ENCODE peak calls at places on chromosome 2, in ten cellular contexts. S is tibial artery, Y is right lobe of liver, X is PC-3, J is psoas muscle, O is WERI-Rb-1, D is Peyer's patch, U is tibial nerve, P is DND-41, M is breast epithelium. H is an unnamed sample.

GRCh38 chr2:162243305-162243693 is at the start of gene FAP:
- DNase-seq in S (peak), Y (no peak), X (no peak), J (no peak), O (no peak), D (no peak), U (no peak), P (no peak), M (no peak), H (no peak)

GRCh38 chr2:40534528-40534927 is 82.6 kb upstream of the SLC8A1 start:
- DNase-seq in S (no peak), Y (no peak), X (no peak), J (no peak), O (no peak), D (no peak), U (no peak), P (no peak), M (no peak), H (no peak)

GRCh38 chr2:74223941-74224770 is 25.7 kb downstream of the MTHFD2 start:
- DNase-seq in S (no peak), Y (no peak), X (no peak), J (no peak), O (no peak), D (no peak), U (no peak), P (no peak), M (no peak), H (no peak)

GRCh38 chr2:241870611-241871537 is 1.3 kb downstream of the RTP5 start:
- DNase-seq in S (no peak), Y (no peak), X (no peak), J (peak), O (no peak), D (no peak), U (no peak), P (peak), M (no peak), H (no peak)

GRCh38 chr2:39492095-39492590 is 55.1 kb upstream of the MAP4K3 start:
- DNase-seq in S (no peak), Y (no peak), X (peak), J (no peak), O (no peak), D (no peak), U (no peak), P (no peak), M (no peak), H (peak)

GRCh38 chr2:8542381-8543064 is 139.3 kb upstream of the ID2 start:
- DNase-seq in S (no peak), Y (peak), X (no peak), J (no peak), O (no peak), D (no peak), U (no peak), P (peak), M (no peak), H (no peak)

GRCh38 chr2:131105156-131105949 is at the start of gene PLEKHB2:
- DNase-seq in S (peak), Y (peak), X (peak), J (peak), O (peak), D (peak), U (peak), P (peak), M (peak), H (peak)

GRCh38 chr2:121450301-121450700 is 80.4 kb upstream of the RNU4ATAC start:
- DNase-seq in S (no peak), Y (no peak), X (no peak), J (no peak), O (no peak), D (no peak), U (no peak), P (no peak), M (no peak), H (no peak)

GRCh38 chr2:85601771-85602475 is 575 bp downstream of the TMEM150A start:
- DNase-seq in S (peak), Y (peak), X (peak), J (peak), O (peak), D (peak), U (no peak), P (no peak), M (peak), H (no peak)

GRCh38 chr2:181946444-181947127 is 39.1 kb upstream of the PPP1R1C start:
- DNase-seq in S (no peak), Y (no peak), X (no peak), J (no peak), O (no peak), D (no peak), U (no peak), P (no peak), M (no peak), H (no peak)

GRCh38 chr2:113342650-113343049 is 63.9 kb upstream of the PAX8 start:
- DNase-seq in S (peak), Y (no peak), X (no peak), J (no peak), O (no peak), D (no peak), U (peak), P (no peak), M (no peak), H (no peak)

GRCh38 chr2:167595021-167595420 is 652.4 kb downstream of the STK39 start:
- DNase-seq in S (no peak), Y (no peak), X (no peak), J (no peak), O (no peak), D (no peak), U (no peak), P (no peak), M (no peak), H (no peak)

GRCh38 chr2:191249131-191249813 is 4.1 kb downstream of the MYO1B start:
- DNase-seq in S (no peak), Y (peak), X (no peak), J (no peak), O (no peak), D (no peak), U (no peak), P (no peak), M (no peak), H (no peak)

GRCh38 chr2:240224676-240225075 is 84.2 kb upstream of the OTOS start:
- DNase-seq in S (no peak), Y (no peak), X (peak), J (no peak), O (no peak), D (no peak), U (no peak), P (no peak), M (no peak), H (no peak)

GRCh38 chr2:58970365-58970764 is 729.2 kb upstream of the FANCL start:
- DNase-seq in S (no peak), Y (no peak), X (no peak), J (no peak), O (no peak), D (no peak), U (no peak), P (no peak), M (no peak), H (no peak)

GRCh38 chr2:53970898-53971681 is at the start of gene PSME4:
- DNase-seq in S (peak), Y (peak), X (peak), J (peak), O (peak), D (peak), U (peak), P (peak), M (peak), H (peak)

GRCh38 chr2:148888003-148888501 is 13.0 kb downstream of the KIF5C start:
- DNase-seq in S (no peak), Y (no peak), X (no peak), J (no peak), O (no peak), D (no peak), U (no peak), P (no peak), M (no peak), H (no peak)

GRCh38 chr2:158931577-158931976 is 36.9 kb upstream of the TANC1 start:
- DNase-seq in S (no peak), Y (no peak), X (peak), J (no peak), O (no peak), D (no peak), U (no peak), P (no peak), M (no peak), H (peak)

GRCh38 chr2:49129034-49129433 is 25.3 kb downstream of the FSHR start:
- DNase-seq in S (no peak), Y (no peak), X (no peak), J (no peak), O (no peak), D (no peak), U (no peak), P (no peak), M (no peak), H (no peak)

GRCh38 chr2:27123302-27124150 is at the start of gene ABHD1:
- DNase-seq in S (peak), Y (peak), X (no peak), J (peak), O (peak), D (peak), U (peak), P (no peak), M (no peak), H (no peak)

GRCh38 chr2:205675861-205676516 is 6.3 kb upstream of the NRP2 start:
- DNase-seq in S (no peak), Y (no peak), X (peak), J (no peak), O (no peak), D (no peak), U (peak), P (no peak), M (no peak), H (peak)

GRCh38 chr2:63678085-63678484 is 89.3 kb downstream of the MDH1 start:
- DNase-seq in S (no peak), Y (no peak), X (no peak), J (no peak), O (no peak), D (no peak), U (no peak), P (no peak), M (no peak), H (no peak)

GRCh38 chr2:235577404-235578330 is 83.8 kb downstream of the AGAP1 start:
- DNase-seq in S (no peak), Y (no peak), X (no peak), J (no peak), O (no peak), D (no peak), U (peak), P (no peak), M (no peak), H (no peak)

GRCh38 chr2:222655406-222655747 is 515 bp downstream of the FARSB start:
- DNase-seq in S (no peak), Y (no peak), X (peak), J (no peak), O (peak), D (no peak), U (no peak), P (no peak), M (no peak), H (peak)

GRCh38 chr2:233079953-233080835 is 20.1 kb downstream of the INPP5D start:
- DNase-seq in S (no peak), Y (peak), X (no peak), J (no peak), O (no peak), D (peak), U (no peak), P (no peak), M (no peak), H (no peak)

GRCh38 chr2:8090748-8091700 is 590.8 kb upstream of the ID2 start:
- DNase-seq in S (peak), Y (no peak), X (peak), J (peak), O (peak), D (no peak), U (peak), P (peak), M (peak), H (peak)

GRCh38 chr2:232893834-232894233 is 23.8 kb downstream of the SNORC start:
- DNase-seq in S (no peak), Y (no peak), X (no peak), J (peak), O (no peak), D (no peak), U (no peak), P (no peak), M (no peak), H (no peak)

GRCh38 chr2:142883526-142883925 is 6.1 kb downstream of the KYNU start:
- DNase-seq in S (no peak), Y (no peak), X (no peak), J (no peak), O (no peak), D (no peak), U (no peak), P (no peak), M (no peak), H (no peak)

GRCh38 chr2:240434728-240435456 is 571 bp upstream of the GPC1 start:
- DNase-seq in S (peak), Y (peak), X (peak), J (peak), O (peak), D (peak), U (peak), P (no peak), M (peak), H (peak)

GRCh38 chr2:174574657-174575056 is 22.9 kb downstream of the WIPF1 start:
- DNase-seq in S (no peak), Y (peak), X (no peak), J (no peak), O (no peak), D (no peak), U (no peak), P (no peak), M (no peak), H (no peak)

GRCh38 chr2:197205590-197206215 is 104.9 kb downstream of the ANKRD44 start:
- DNase-seq in S (no peak), Y (no peak), X (no peak), J (no peak), O (no peak), D (no peak), U (no peak), P (peak), M (no peak), H (no peak)

GRCh38 chr2:166128156-166128505 is 311 bp upstream of the SCN1A start:
- DNase-seq in S (no peak), Y (no peak), X (no peak), J (no peak), O (no peak), D (no peak), U (no peak), P (no peak), M (no peak), H (no peak)

GRCh38 chr2:26268184-26268583 is 23.4 kb downstream of the HADHB start:
- DNase-seq in S (no peak), Y (no peak), X (no peak), J (no peak), O (no peak), D (no peak), U (no peak), P (no peak), M (no peak), H (no peak)

GRCh38 chr2:12694990-12695774 is 21.6 kb upstream of the TRIB2 start:
- DNase-seq in S (no peak), Y (no peak), X (no peak), J (no peak), O (no peak), D (no peak), U (no peak), P (no peak), M (no peak), H (no peak)

GRCh38 chr2:231708773-231709635 is 679 bp downstream of the PTMA start:
- DNase-seq in S (no peak), Y (no peak), X (peak), J (peak), O (peak), D (peak), U (no peak), P (peak), M (peak), H (no peak)
- TF ChIP-seq CTCF in S (no peak), Y (peak), X (no peak), J (no peak), O (no peak), D (no peak), U (no peak), P (no peak), M (no peak), H (no peak)

DNA sequence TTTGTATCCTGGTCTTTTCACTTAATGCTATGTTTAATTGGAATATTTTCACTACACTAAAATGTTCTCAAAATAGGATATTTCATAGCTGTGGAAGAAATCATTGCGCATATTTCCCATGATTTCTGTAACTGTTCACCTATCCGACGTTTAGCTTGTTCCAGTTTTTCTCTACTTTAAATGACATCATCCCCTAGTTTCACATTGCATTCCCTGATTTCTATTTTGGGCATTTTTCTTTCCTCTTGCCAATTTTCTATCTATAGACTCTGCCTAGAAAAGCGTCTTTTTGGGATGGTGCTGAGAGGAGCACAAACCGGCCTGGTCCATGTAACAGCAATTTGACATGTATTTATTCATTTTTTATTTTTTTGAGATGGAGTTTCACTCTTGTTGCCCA is 163.4 kb downstream of the SH3RF3 start:
- DNase-seq in S (no peak), Y (no peak), X (no peak), J (no peak), O (no peak), D (no peak), U (no peak), P (no peak), M (no peak), H (no peak)
- H3K27ac ChIP-seq in S (peak), Y (no peak), X (no peak), J (no peak), O (no peak), D (no peak), U (no peak), P (no peak), M (no peak), H (no peak)

DNA sequence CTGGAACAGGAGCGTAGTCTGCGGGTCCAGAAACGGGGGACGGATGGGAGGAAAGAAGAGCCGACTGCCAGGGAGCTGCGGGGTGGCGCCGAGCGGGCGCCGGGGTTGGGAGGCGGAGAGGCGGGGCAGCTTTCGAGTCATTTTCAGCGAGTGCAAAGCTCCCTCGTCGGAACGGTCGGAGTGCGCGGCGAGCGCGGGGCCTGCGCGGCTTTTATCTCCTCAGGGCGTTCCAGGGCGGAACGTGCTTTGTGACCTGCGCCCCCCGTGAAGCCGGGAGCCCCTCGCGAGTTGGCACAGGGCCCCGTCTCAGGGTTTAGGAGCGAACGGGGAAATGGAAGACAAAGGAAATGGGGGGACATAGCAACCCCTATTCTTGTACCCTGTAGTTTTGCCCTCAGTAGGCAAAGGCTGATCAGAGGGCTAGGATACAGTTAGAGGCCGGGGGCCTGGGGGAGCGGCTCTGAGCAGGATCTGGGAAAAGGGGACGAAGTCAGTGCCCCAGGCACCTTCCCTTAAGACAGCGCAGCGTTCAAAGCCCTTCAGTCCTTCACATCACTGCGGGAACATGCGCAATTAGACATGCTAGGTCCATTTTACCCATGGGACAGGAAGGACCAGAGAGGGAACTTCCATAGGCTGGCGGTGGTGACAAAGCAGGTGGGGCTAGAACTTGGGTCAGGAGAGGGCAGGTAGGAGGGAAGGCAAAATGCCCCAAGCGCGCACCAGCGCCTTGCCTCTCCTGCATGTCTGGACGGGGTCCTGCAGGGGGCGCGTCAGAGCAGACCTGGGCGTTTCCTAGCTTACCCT is 60.1 kb upstream of the IL1RL1 start:
- DNase-seq in S (peak), Y (peak), X (no peak), J (peak), O (no peak), D (peak), U (no peak), P (no peak), M (no peak), H (peak)
- TF ChIP-seq CTCF in S (peak), Y (peak), X (no peak), J (peak), O (no peak), D (peak), U (peak), P (peak), M (peak), H (peak)

DNA sequence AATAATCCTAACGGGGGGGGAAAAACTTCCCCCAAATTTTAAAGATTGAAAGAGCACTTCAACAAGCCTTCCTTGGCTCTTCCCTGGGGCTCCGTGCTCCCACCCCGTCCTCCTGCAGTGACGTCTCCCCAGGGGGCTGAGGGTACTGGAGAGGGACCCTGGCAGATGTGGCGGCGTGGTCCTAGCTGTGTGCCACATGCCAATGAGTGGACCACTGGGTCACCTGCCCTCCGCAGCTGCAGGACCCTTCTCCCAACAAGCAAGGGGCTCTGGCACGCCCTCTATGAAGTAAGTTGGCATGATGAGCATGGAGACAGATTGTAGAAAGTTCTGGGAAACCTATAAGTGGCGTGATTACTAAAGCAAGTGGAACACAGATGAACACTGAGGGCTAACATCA is 46.7 kb downstream of the PXDN start:
- DNase-seq in S (no peak), Y (peak), X (no peak), J (peak), O (no peak), D (no peak), U (no peak), P (no peak), M (no peak), H (no peak)
- H3K27ac ChIP-seq in S (no peak), Y (no peak), X (peak), J (no peak), O (no peak), D (no peak), U (no peak), P (no peak), M (no peak), H (peak)

DNA sequence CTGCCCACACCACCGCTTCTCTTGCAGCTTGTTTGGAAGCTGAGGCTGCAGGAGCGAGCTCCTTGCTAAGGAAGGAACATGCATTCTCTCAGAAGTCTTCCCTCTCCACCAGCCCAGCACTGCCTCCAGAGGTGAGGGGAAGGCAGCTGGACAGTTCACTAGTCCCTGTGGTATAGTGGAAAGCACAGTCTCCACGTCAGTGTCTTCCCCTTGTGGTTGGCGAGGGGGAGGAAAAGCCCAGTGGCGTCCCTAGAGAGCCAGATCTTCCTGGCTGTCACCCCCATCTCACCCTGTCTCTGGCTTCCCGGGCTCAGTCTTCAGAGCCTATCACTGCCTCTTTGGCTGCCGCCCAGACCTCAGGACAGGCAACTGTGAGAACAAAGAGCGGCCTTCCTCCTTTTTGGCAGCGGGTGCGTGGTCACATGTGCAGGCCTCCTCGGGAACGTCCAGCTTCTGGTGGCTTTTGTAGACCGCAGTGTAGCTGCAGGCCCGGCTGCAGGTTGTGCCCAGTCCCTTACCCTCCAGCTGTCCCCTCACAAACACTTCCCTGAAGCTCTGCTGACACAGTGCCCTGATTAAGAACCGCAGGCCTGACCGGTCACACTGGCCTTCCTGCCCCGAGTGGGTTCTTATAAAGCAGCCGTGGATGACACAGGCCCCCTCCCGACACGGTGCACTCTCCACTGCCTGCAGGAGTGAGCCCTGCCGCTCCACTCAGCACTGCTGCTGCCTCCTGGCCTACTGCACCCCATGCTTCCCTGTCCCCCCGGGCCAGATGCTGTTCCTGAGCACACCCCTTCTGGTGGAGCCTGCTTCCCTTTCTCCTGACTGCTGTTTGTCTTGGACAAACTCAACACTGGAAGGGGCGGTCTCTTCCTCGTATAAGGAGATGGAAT is 90.9 kb downstream of the RNF144A start:
- DNase-seq in S (peak), Y (peak), X (peak), J (peak), O (no peak), D (no peak), U (peak), P (peak), M (peak), H (no peak)
- TF ChIP-seq CTCF in S (no peak), Y (peak), X (peak), J (peak), O (no peak), D (no peak), U (peak), P (peak), M (no peak), H (no peak)

H was measured in RWPE1.